ENCODE peak calls at places on chromosomes 1 and 21, in seven cellular contexts. V, S, B, P, W, G and Y are unnamed samples.

GRCh38 chr21:42887321-42887720 is 5.8 kb upstream of the NDUFV3 start:
- DNase-seq in V (no peak), S (no peak), B (no peak), P (no peak), W (no peak), G (no peak), Y (no peak)

GRCh38 chr1:44776749-44777068 is 1.4 kb downstream of the RPS8 start:
- DNase-seq in V (no peak), S (no peak), B (no peak), P (no peak), W (no peak), G (no peak), Y (no peak)

GRCh38 chr1:211902624-211903291 is 72.2 kb upstream of the LPGAT1 start:
- DNase-seq in V (no peak), S (no peak), B (no peak), P (no peak), W (no peak), G (no peak), Y (no peak)

GRCh38 chr1:180154325-180155201 is at the start of gene QSOX1:
- DNase-seq in V (peak; percentile 19), S (peak; percentile 91), B (peak; percentile 92), P (peak; percentile 84), W (peak; percentile 34), G (peak; percentile 61), Y (peak; percentile 83)

GRCh38 chr21:33770542-33770941 is 128.2 kb downstream of the ITSN1 start:
- DNase-seq in V (no peak), S (no peak), B (no peak), P (no peak), W (no peak), G (no peak), Y (no peak)

GRCh38 chr21:33069994-33070811 is at the start of gene OLIG1:
- DNase-seq in V (no peak), S (no peak), B (peak; percentile 35), P (peak; percentile 31), W (no peak), G (no peak), Y (no peak)

GRCh38 chr21:36769051-36769867 is 70.3 kb downstream of the SIM2 start:
- DNase-seq in V (no peak), S (no peak), B (no peak), P (peak; percentile 60), W (no peak), G (no peak), Y (no peak)

GRCh38 chr1:232038704-232039103 is 412.1 kb downstream of the DISC1 start:
- DNase-seq in V (no peak), S (no peak), B (no peak), P (no peak), W (no peak), G (no peak), Y (no peak)

GRCh38 chr1:58754683-58755467 is 29.0 kb downstream of the JUN start:
- DNase-seq in V (no peak), S (no peak), B (no peak), P (no peak), W (no peak), G (no peak), Y (no peak)

GRCh38 chr21:21624674-21625073 is 626.5 kb downstream of the NCAM2 start:
- DNase-seq in V (no peak), S (no peak), B (no peak), P (no peak), W (no peak), G (no peak), Y (no peak)

GRCh38 chr21:46569071-46569470 is 35.8 kb downstream of the S100B start:
- DNase-seq in V (no peak), S (no peak), B (no peak), P (no peak), W (no peak), G (no peak), Y (no peak)

GRCh38 chr1:22753396-22754083 is 42.9 kb downstream of the EPHB2 start:
- DNase-seq in V (no peak), S (no peak), B (no peak), P (no peak), W (no peak), G (no peak), Y (no peak)

GRCh38 chr1:199283814-199284213 is 645.0 kb downstream of the PTPRC start:
- DNase-seq in V (no peak), S (no peak), B (no peak), P (no peak), W (no peak), G (no peak), Y (no peak)

GRCh38 chr1:39657923-39658485 is 13.9 kb downstream of the NT5C1A start:
- DNase-seq in V (no peak), S (no peak), B (peak; percentile 69), P (peak; percentile 19), W (peak; percentile 44), G (peak; percentile 69), Y (no peak)

GRCh38 chr1:22696610-22697009 is 14.0 kb upstream of the EPHB2 start:
- DNase-seq in V (no peak), S (no peak), B (no peak), P (no peak), W (no peak), G (no peak), Y (no peak)

GRCh38 chr21:25350056-25350455 is 257.2 kb downstream of the MRPL39 start:
- DNase-seq in V (no peak), S (no peak), B (no peak), P (no peak), W (no peak), G (no peak), Y (no peak)

DNA sequence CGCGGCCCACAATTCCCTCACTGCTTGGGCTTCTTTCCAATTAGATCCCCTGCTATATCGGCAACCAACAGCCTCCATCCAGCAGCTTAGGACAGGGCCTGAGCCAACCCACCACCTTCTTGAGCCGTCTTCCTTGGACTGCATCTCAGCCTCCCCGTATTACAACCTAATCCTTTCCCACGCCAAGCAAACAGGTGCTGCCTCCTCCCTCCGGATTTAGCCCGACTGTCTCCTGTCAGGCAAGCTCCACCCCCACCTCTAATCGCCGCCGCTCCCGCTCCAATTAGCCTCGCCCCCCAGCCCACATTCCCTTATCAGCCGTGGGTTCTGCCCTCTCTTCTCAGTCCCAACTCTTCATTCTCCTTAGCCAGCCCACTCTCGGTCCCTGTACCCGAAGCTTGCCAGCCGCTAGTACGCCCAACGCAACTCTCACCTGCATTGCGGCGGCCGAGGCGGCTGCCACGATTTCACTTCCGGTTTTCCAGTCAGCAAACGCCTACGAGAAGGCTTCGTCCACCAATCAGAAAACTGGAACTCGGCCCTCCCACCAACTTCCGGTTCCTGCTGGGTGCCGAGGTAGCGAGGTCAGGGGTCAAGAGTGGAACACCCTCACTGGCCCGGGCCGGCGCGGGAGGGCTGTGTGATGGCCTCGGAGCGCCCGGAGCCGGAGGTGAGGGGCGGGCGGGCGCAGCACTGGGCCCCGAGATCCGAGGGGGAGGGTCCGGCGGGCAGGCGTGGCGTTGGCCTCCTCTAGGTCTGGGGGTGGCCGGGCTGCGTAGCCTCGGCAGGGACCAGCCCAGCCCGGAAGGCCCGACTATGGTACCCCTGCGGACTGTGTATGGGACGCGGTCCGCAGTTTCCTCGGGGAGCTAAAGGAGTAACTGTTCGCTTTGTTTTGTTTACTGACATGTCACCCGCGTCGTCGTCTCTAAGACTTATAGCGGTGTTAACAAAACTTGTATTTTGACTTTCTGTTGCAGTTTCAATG is at the start of the genes MED8 and SZT2:
- DNase-seq in V (peak; percentile 86), S (peak; percentile 98), B (peak; percentile 98), P (peak; percentile 93), W (peak; percentile 93), G (peak; percentile 89), Y (peak; percentile 96)
- TF ChIP-seq POLR2AphosphoS5 in V (peak; percentile 80), S (peak; percentile 88), B (peak; percentile 93), P (peak; percentile 96), W (no peak), G (peak; percentile 82), Y (peak; percentile 94)

GRCh38 chr1:27306071-27306470 is 15.9 kb upstream of the TMEM222 start:
- DNase-seq in V (no peak), S (no peak), B (no peak), P (no peak), W (no peak), G (no peak), Y (no peak)

GRCh38 chr1:27303509-27303908 is 18.5 kb upstream of the TMEM222 start:
- DNase-seq in V (no peak), S (no peak), B (no peak), P (no peak), W (no peak), G (no peak), Y (peak; percentile 35)

GRCh38 chr1:27307851-27308598 is 13.9 kb upstream of the TMEM222 start:
- DNase-seq in V (no peak), S (no peak), B (no peak), P (no peak), W (no peak), G (no peak), Y (no peak)

GRCh38 chr1:27302612-27303011 is 19.4 kb upstream of the TMEM222 start:
- DNase-seq in V (no peak), S (no peak), B (no peak), P (no peak), W (no peak), G (no peak), Y (no peak)

GRCh38 chr1:27306892-27307850 is 14.8 kb upstream of the TMEM222 start:
- DNase-seq in V (no peak), S (no peak), B (no peak), P (no peak), W (no peak), G (peak; percentile 33), Y (no peak)
- TF ChIP-seq CTCF in V (no peak), S (no peak), B (no peak), P (no peak), W (peak; percentile 41), G (peak; percentile 45), Y (no peak)

GRCh38 chr1:8371372-8371991 is 53.6 kb downstream of the SLC45A1 start:
- DNase-seq in V (no peak), S (no peak), B (no peak), P (no peak), W (no peak), G (no peak), Y (no peak)

GRCh38 chr1:8373547-8374270 is 55.8 kb downstream of the SLC45A1 start:
- DNase-seq in V (no peak), S (no peak), B (peak; percentile 71), P (peak; percentile 80), W (no peak), G (peak; percentile 4), Y (peak; percentile 60)

GRCh38 chr1:8374812-8375211 is 56.9 kb downstream of the SLC45A1 start:
- DNase-seq in V (no peak), S (no peak), B (peak; percentile 52), P (no peak), W (no peak), G (peak; percentile 24), Y (no peak)

GRCh38 chr1:8376358-8376840 is 58.5 kb downstream of the SLC45A1 start:
- DNase-seq in V (no peak), S (no peak), B (no peak), P (no peak), W (no peak), G (no peak), Y (no peak)

GRCh38 chr1:8374356-8374755 is 56.4 kb downstream of the SLC45A1 start:
- DNase-seq in V (no peak), S (no peak), B (no peak), P (no peak), W (no peak), G (no peak), Y (no peak)
- H3K4me1 ChIP-seq in V (no peaks in the 10 kb centered on the region), S (peaks cover 83% of the 10 kb centered on the region), B (peaks cover 82% of the 10 kb centered on the region), P (peaks cover 50% of the 10 kb centered on the region), W (peaks cover 40% of the 10 kb centered on the region), G (peaks cover 2% of the 10 kb centered on the region), Y (peaks cover 39% of the 10 kb centered on the region)

DNA sequence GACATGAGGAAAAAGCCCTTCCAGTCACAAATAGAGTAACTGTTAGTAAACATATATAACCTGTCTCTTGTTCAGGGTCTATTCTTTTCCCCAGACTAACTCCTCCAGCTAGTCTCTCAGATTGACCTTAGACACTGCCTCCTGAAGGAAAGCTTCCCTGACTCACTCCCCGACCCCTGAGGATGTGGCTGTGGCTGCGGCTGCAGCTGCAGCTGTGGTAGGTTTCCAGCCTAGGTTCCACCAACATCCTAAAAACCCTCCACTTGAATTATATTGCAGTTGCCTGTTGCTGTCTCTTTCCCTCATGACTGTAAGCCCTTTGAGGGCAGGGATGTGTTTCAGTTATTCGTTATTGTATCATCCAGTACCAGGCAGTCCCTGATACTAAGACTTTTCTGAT is 132.9 kb upstream of the C1orf21 start:
- DNase-seq in V (no peak), S (no peak), B (no peak), P (no peak), W (no peak), G (no peak), Y (no peak)
- TF ChIP-seq POLR2AphosphoS5 in V (no peak), S (no peak), B (no peak), P (no peak), W (no peak), G (no peak), Y (no peak)